ENCODE peak calls at places on chromosomes 4 and X, in five cellular contexts. X is A549, H is K562, L is HepG2, D is endothelial cell of umbilical vein. N is an unnamed sample.

GRCh38 chr4:128715616-128716015 is 93.9 kb upstream of the JADE1 start:
- DNase-seq in L (no peak), X (no peak), D (no peak), H (no peak), N (peak)

GRCh38 chr4:17545374-17546140 is 30.6 kb downstream of the CLRN2 start:
- DNase-seq in D (no peak), X (no peak), H (no peak), L (no peak), N (no peak)

GRCh38 chrX:117743469-117744251 is 372.9 kb downstream of the KLHL13 start:
- DNase-seq in D (no peak), X (peak), L (peak), H (no peak), N (peak)

GRCh38 chrX:132407704-132408103 is 81.1 kb downstream of the MBNL3 start:
- DNase-seq in D (no peak), X (no peak), L (no peak), H (no peak), N (no peak)

GRCh38 chr4:181235361-181235760 is 1007.8 kb upstream of the TENM3 start:
- DNase-seq in D (no peak), L (no peak), H (no peak), X (no peak), N (no peak)

GRCh38 chr4:85776579-85776978 is 301.6 kb downstream of the ARHGAP24 start:
- DNase-seq in D (peak), L (no peak), X (no peak), H (no peak), N (no peak)

GRCh38 chr4:152534541-152535231 is 1.2 kb downstream of the FBXW7 start:
- DNase-seq in X (no peak), H (peak), L (no peak), D (peak), N (peak)

GRCh38 chrX:46279925-46280313 is 265.3 kb downstream of the ZNF674 start:
- DNase-seq in H (no peak), L (no peak), X (no peak), D (peak), N (peak)

GRCh38 chrX:134460005-134460860 is at the start of gene HPRT1:
- DNase-seq in X (peak), D (peak), H (peak), L (peak), N (peak)

GRCh38 chr4:124433500-124433899 is 279.0 kb downstream of the ANKRD50 start:
- DNase-seq in D (peak), L (no peak), X (peak), H (no peak), N (no peak)

GRCh38 chrX:51332188-51332942 is at the start of gene NUDT10:
- DNase-seq in L (no peak), X (peak), H (no peak), D (peak), N (peak)

GRCh38 chr4:15366660-15367059 is 61.2 kb upstream of the C1QTNF7 start:
- DNase-seq in H (no peak), D (no peak), X (no peak), L (no peak), N (peak)

GRCh38 chr4:127732623-127733199 is 2.5 kb downstream of the SLC25A31 start:
- DNase-seq in X (peak), D (peak), L (peak), H (peak), N (peak)

GRCh38 chrX:29231800-29232199 is 644.6 kb downstream of the IL1RAPL1 start:
- DNase-seq in D (peak), L (no peak), H (no peak), X (peak), N (no peak)

GRCh38 chr4:128388352-128388630 is 100.7 kb upstream of the PGRMC2 start:
- DNase-seq in H (no peak), X (peak), D (no peak), L (no peak), N (no peak)

GRCh38 chrX:44949125-44949524 is 76.1 kb downstream of the KDM6A start:
- DNase-seq in H (no peak), L (no peak), X (no peak), D (no peak), N (no peak)

GRCh38 chr4:69753666-69754065 is 6.8 kb downstream of the SULT1B1 start:
- DNase-seq in H (no peak), D (no peak), L (no peak), X (no peak), N (no peak)

DNA sequence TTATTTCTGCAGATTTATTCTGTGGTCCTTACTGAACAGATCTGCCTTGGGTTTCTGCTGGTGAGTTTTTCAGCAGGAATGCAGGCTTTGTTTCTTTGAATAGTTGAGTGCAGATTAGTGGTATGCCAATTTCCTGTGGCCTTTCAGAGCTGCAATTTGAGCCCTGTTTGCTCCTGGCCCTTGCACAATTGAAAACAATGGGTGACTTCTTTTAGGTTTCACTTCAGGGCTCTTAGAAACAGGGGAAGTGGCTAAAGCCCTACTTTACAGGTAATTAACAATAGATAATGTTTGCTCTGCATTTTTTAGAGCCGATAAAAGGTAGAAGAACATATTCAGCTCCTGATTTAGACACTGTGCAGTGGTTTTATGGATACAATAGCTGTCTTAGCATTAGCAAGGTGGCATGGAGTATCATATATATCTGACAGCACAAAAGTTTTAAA is 21.9 kb downstream of the SPRY1 start:
- DNase-seq in H (no peak), D (peak), X (no peak), L (peak), N (peak)
- TF ChIP-seq MYC in H (no peak), D (no peak), X (no peak), L (no peak), N (no peak)

GRCh38 chr4:110666030-110666429 is 43.2 kb upstream of the PITX2 start:
- DNase-seq in L (no peak), X (no peak), H (no peak), D (no peak), N (no peak)

GRCh38 chr4:110663206-110663605 is 40.3 kb upstream of the PITX2 start:
- DNase-seq in L (no peak), H (no peak), D (no peak), X (no peak), N (no peak)

GRCh38 chr4:110668463-110669245 is 45.8 kb upstream of the PITX2 start:
- DNase-seq in H (no peak), L (no peak), X (no peak), D (no peak), N (no peak)

GRCh38 chr4:110667670-110668069 is 44.8 kb upstream of the PITX2 start:
- DNase-seq in H (no peak), X (no peak), L (no peak), D (no peak), N (no peak)

DNA sequence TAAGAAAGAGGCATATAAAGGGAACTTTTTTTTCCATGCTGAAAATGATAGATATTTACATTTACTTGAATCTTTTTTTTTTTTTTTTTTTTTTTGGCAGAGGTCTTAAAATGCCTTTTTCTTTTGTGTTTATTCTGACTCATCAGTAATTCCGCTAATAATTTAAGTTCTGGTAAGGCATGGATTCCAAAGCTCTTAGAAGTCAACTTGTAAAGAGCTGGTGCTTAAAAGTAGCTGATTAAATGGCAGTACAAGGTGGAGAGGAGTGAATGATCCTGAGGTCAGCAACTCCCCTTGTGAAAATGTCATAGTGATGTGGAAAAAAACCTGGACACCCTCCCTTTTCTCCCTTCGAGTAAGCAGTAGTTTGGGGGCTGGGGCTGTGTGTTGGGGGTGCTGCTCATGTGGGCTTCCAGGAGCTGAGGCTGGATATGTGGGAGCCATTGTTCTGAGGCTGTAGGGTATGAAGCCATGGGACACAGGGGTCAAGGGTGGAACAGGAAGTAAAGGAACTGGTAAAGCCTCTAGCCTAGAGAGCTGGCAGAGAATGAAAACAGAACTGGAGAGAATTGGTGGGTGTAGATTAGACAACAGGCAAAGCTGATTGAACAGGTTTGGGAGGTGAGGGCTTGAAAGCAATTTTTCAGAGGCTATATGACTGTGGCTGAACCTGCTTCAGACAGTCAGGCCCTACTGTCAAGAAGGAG is 41.0 kb upstream of the PITX2 start:
- DNase-seq in L (no peak), H (no peak), D (no peak), X (peak), N (no peak)
- TF ChIP-seq MYC in L (no peak), H (no peak), D (no peak), X (no peak), N (no peak)

DNA sequence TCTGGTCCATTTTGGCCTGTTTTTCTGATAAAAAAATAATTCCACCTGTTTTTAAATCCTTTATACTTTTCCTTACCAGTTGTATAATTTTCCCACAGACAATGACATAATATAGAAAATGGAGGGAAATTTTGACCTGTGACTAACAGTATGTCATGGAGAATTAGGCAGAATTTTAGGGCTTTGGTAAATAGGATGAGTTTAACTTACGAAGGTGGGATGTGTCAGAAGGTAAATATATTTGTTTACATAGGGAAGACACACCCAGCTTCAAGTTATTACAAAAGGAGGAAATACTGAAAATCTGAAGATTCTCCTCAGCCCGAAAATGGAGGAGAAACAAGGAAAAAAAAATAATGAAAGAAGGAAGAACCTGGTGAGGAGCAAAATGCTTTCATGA is 64.6 kb upstream of the PPP3CA start:
- DNase-seq in X (peak), D (no peak), H (no peak), L (no peak), N (no peak)
- TF ChIP-seq MYC in X (no peak), D (no peak), H (no peak), L (no peak), N (no peak)

GRCh38 chrX:78321809-78322208 is 5.6 kb downstream of the CYSLTR1 start:
- DNase-seq in X (no peak), H (no peak), D (no peak), L (no peak), N (peak)
- TF ChIP-seq MYC in X (no peak), H (no peak), D (no peak), L (no peak), N (no peak)